ENCODE peak calls at places on chromosomes 1 and 21, in seven cellular contexts. Z is colonic mucosa, H is astrocyte, F is cardiac muscle cell, U is HL-60, A is lower lobe of right lung, E is HCT116. V is an unnamed sample. For H3K27me3, the result is how much of the 10 kb centered on the place peaks cover.

GRCh38 chr1:93734999-93735398 is 53.4 kb upstream of the BCAR3 start:
- DNase-seq in E (no peak), F (no peak), H (no peak), Z (no peak), A (no peak), U (no peak), V (no peak)

GRCh38 chr1:29239142-29239541 is 2.8 kb downstream of the PTPRU start:
- DNase-seq in Z (no peak), H (no peak), F (peak), A (peak), E (no peak), U (no peak), V (peak)

GRCh38 chr21:28684351-28684750 is 308.3 kb downstream of the LTN1 start:
- DNase-seq in H (no peak), A (no peak), U (no peak), Z (no peak), F (no peak), E (no peak), V (no peak)

GRCh38 chr1:62384276-62385005 is 52.4 kb upstream of the USP1 start:
- DNase-seq in E (no peak), U (no peak), Z (peak), F (peak), H (peak), A (no peak), V (no peak)

GRCh38 chr1:100713636-100714035 is 5.9 kb upstream of the VCAM1 start:
- DNase-seq in H (no peak), Z (no peak), A (no peak), F (no peak), E (no peak), U (no peak), V (no peak)

GRCh38 chr1:39104158-39105060 is 78.3 kb downstream of the NDUFS5 start:
- DNase-seq in H (no peak), Z (peak), U (no peak), F (peak), E (no peak), A (peak), V (no peak)

GRCh38 chr1:206464456-206464964 is 5.8 kb upstream of the IKBKE start:
- DNase-seq in U (no peak), H (peak), A (no peak), Z (no peak), F (no peak), E (no peak), V (no peak)

GRCh38 chr21:31931644-31932469 is 59.0 kb downstream of the HUNK start:
- DNase-seq in H (no peak), U (no peak), Z (no peak), A (no peak), F (no peak), E (no peak), V (no peak)

GRCh38 chr1:147076442-147076841 is 95.8 kb downstream of the PRKAB2 start:
- DNase-seq in A (no peak), U (no peak), Z (no peak), E (no peak), F (no peak), H (no peak), V (no peak)
- H3K27me3 ChIP-seq in A (half or more), U (half or more), Z (half or more), E (under half), F (half or more), H (half or more), V (half or more)

GRCh38 chr1:197286634-197287033 is 18.6 kb downstream of the CRB1 start:
- DNase-seq in A (no peak), E (no peak), U (no peak), H (no peak), F (no peak), Z (no peak), V (no peak)
- H3K27me3 ChIP-seq in A (under half), E (under half), U (under half), H (under half), F (under half), Z (under half), V (under half)

DNA sequence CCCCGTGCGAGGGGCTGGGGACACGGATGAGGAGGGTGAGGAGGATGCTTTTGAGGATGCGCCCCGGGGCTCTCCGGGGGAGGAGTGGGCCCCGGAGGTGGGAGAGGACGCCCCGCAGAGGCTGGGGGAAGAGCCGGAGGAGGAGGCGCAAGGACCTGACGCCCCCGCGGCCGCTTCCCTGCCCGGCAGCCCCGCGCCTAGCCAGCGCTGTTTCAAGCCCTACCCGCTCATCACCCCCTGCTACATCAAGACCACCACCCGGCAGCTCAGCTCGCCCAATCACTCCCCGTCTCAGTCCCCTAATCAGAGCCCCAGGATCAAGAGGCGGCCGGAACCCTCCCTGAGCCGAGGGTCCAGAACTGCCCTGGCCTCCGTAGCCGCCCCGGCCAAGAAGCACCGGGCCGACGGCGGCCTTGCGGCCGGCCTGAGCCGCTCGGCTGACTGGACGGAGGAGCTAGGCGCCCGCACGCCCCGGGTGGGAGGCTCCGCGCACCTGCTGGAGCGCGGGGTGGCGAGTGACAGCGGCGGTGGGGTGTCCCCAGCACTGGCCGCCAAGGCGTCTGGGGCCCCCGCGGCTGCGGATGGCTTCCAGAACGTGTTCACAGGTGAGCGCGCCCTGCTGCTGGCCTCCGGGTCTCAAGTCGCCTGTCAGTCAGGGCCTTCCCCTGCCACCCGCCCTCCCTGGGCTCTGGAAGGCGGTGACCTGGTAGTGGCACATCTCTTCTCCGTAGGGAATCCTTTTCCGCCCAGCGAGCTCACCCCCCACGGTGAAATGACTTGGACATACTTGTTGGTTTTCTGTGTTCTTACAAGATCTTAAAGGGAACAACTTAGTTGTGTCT is 1.7 kb downstream of the FMN2 start:
- DNase-seq in Z (no peak), U (no peak), E (no peak), A (no peak), F (peak), H (no peak), V (peak)
- H3K27me3 ChIP-seq in Z (under half), U (under half), E (under half), A (under half), F (half or more), H (under half), V (half or more)

GRCh38 chr1:177705839-177706238 is 264.0 kb downstream of the SEC16B start:
- DNase-seq in E (no peak), U (no peak), F (no peak), Z (no peak), A (no peak), H (no peak), V (no peak)
- H3K27me3 ChIP-seq in E (half or more), U (under half), F (under half), Z (under half), A (under half), H (under half), V (under half)

GRCh38 chr1:170414989-170415733 is 116.8 kb upstream of the GORAB start:
- DNase-seq in F (no peak), U (no peak), E (no peak), H (peak), A (no peak), Z (no peak), V (no peak)

GRCh38 chr1:170410391-170411146 is 121.4 kb upstream of the GORAB start:
- DNase-seq in E (no peak), A (no peak), F (no peak), U (no peak), H (peak), Z (no peak), V (no peak)

DNA sequence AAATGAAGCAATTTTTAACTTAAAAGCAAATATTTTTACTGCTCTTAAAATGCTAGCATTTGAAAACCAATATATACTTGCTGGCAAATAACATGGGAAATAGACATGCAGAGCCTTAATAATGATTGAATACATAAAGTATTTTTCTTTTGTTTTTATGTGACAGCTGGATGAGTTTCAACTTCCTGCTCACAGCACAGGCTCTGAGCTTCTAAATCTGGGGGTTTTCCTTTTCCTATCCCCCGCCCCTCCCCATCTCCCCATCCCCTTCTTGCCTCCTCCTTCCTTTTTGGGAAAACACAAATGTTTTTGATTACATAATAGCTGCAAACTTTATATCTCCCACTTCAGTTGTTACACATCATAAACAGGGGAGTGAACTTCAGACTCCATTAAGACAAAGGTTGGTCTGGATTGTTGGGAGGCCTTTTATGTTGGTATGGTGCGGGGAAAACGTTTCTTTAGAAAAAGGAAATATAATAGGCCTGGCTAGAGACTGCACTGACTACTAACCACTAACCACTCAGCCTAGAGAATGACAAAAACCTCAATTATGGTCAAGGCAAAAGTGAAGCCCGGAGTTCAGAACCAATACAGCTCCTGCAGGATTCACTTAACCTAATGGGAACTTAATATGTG is 116.1 kb upstream of the GORAB start:
- DNase-seq in A (no peak), E (no peak), Z (no peak), F (no peak), U (no peak), H (peak), V (no peak)
- H3K27me3 ChIP-seq in A (under half), E (under half), Z (under half), F (under half), U (under half), H (under half), V (under half)

GRCh38 chr1:230334447-230334837 is 91.7 kb downstream of the PGBD5 start:
- DNase-seq in A (no peak), U (no peak), E (no peak), H (no peak), F (no peak), Z (no peak), V (no peak)
- H3K27me3 ChIP-seq in A (under half), U (under half), E (under half), H (under half), F (under half), Z (under half), V (under half)

GRCh38 chr1:41275831-41276230 is 33.7 kb upstream of the SCMH1 start:
- DNase-seq in Z (no peak), F (no peak), H (no peak), U (no peak), A (no peak), E (no peak), V (no peak)
- H3K27me3 ChIP-seq in Z (under half), F (under half), H (under half), U (under half), A (under half), E (under half), V (under half)

GRCh38 chr1:154501423-154502065 is 475 bp upstream of the TDRD10 start:
- DNase-seq in H (no peak), A (peak), Z (peak), F (peak), U (no peak), E (no peak), V (peak)
- H3K27me3 ChIP-seq in H (half or more), A (under half), Z (under half), F (half or more), U (half or more), E (under half), V (half or more)

DNA sequence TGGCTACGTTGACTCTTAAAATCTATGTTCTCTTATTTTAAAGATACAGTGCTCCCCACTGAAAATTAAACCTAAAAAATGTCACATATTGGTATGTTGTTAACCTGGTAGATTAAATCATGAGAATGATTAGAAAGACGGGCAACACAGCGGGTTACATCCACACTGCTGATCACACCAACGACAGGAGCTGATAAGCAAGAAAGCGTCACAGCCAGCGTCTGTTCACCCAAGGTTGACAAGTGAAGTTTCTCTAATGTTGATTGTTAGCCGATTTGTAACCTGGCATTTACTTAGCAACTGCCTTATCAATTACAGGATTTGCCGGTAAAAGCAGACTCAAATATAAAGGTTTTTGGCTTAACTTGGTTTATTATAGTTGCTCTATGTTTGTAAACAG is 149.3 kb downstream of the NR5A2 start:
- DNase-seq in H (no peak), E (no peak), U (no peak), Z (no peak), F (no peak), A (no peak), V (no peak)
- H3K27me3 ChIP-seq in H (under half), E (under half), U (under half), Z (under half), F (under half), A (under half), V (under half)

GRCh38 chr1:2446861-2447260 is 29.2 kb upstream of the PLCH2 start:
- DNase-seq in A (no peak), F (no peak), E (no peak), Z (no peak), U (no peak), H (no peak), V (no peak)

GRCh38 chr1:2447274-2448097 is 28.6 kb upstream of the PLCH2 start:
- DNase-seq in H (no peak), Z (no peak), A (no peak), U (no peak), F (no peak), E (no peak), V (no peak)

GRCh38 chr1:2446394-2446793 is 29.7 kb upstream of the PLCH2 start:
- DNase-seq in H (no peak), E (no peak), F (no peak), Z (no peak), U (no peak), A (no peak), V (no peak)

GRCh38 chr1:2449636-2450454 is 26.2 kb upstream of the PLCH2 start:
- DNase-seq in E (no peak), H (no peak), Z (no peak), A (no peak), F (no peak), U (no peak), V (no peak)

DNA sequence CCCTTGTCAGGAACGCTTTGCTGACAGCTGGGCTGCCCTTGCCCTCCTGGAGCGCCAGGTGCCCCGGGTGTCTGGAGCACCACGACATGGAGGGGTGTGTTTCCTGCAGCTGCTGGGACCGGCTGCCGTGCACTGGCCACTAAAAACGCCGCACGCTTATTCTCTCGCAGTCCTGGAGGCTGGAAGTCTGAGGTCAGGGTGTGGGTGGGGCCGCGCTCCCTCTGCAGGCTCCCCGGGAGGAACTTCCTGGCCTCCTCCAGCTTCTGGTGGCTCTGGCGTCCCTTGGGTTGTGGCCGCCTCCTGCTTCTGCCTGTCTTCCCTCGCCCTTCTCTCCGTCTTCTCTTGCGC is 28.0 kb upstream of the PLCH2 start:
- DNase-seq in E (no peak), H (no peak), F (no peak), A (no peak), Z (no peak), U (no peak), V (no peak)
- H3K27me3 ChIP-seq in E (under half), H (under half), F (under half), A (half or more), Z (under half), U (under half), V (half or more)